ENCODE peak calls at places on chromosomes 6 and 20, in ten cellular contexts. One of them, this sample, is unnamed.

GRCh38 chr20:409697-410559 is 1.8 kb downstream of the RBCK1 start:
- DNase-seq in GF-D8: no peak
- DNase-seq in coronary artery: no peak
- DNase-seq in kidney epithelial cell: no peak
- DNase-seq in GM03348: no peak
- DNase-seq in iris pigment epithelial cell: no peak
- DNase-seq in tibial artery: peak; percentile 48
- DNase-seq in KBM-7: no peak
- DNase-seq in mammary epithelial cell: no peak
- DNase-seq in neuronal stem cell: no peak
- DNase-seq in this sample: peak; percentile 49

GRCh38 chr20:43916073-43916874 is 1.6 kb downstream of the TOX2 start:
- DNase-seq in GF-D8: no peak
- DNase-seq in coronary artery: no peak
- DNase-seq in kidney epithelial cell: no peak
- DNase-seq in GM03348: peak; percentile 54
- DNase-seq in iris pigment epithelial cell: peak; percentile 45
- DNase-seq in tibial artery: peak; percentile 60
- DNase-seq in KBM-7: no peak
- DNase-seq in mammary epithelial cell: no peak
- DNase-seq in neuronal stem cell: no peak
- DNase-seq in this sample: no peak

GRCh38 chr6:154891901-154892300 is 103.2 kb upstream of the TIAM2 start:
- DNase-seq in GF-D8: no peak
- DNase-seq in coronary artery: no peak
- DNase-seq in kidney epithelial cell: no peak
- DNase-seq in GM03348: no peak
- DNase-seq in iris pigment epithelial cell: no peak
- DNase-seq in tibial artery: no peak
- DNase-seq in KBM-7: no peak
- DNase-seq in mammary epithelial cell: no peak
- DNase-seq in neuronal stem cell: no peak
- DNase-seq in this sample: no peak

GRCh38 chr6:79601020-79601609 is 30.0 kb upstream of the SH3BGRL2 start:
- DNase-seq in GF-D8: no peak
- DNase-seq in coronary artery: no peak
- DNase-seq in kidney epithelial cell: peak; percentile 48
- DNase-seq in GM03348: no peak
- DNase-seq in iris pigment epithelial cell: peak; percentile 92
- DNase-seq in tibial artery: no peak
- DNase-seq in KBM-7: no peak
- DNase-seq in mammary epithelial cell: peak; percentile 65
- DNase-seq in neuronal stem cell: no peak
- DNase-seq in this sample: no peak

GRCh38 chr6:24796616-24797290 is 2.0 kb downstream of the ARMH2 start:
- DNase-seq in GF-D8: no peak
- DNase-seq in coronary artery: no peak
- DNase-seq in kidney epithelial cell: no peak
- DNase-seq in GM03348: no peak
- DNase-seq in iris pigment epithelial cell: no peak
- DNase-seq in tibial artery: no peak
- DNase-seq in KBM-7: no peak
- DNase-seq in mammary epithelial cell: peak; percentile 11
- DNase-seq in neuronal stem cell: no peak
- DNase-seq in this sample: no peak

GRCh38 chr6:129774697-129775447 is 64.9 kb upstream of the ARHGAP18 start:
- DNase-seq in GF-D8: peak; percentile 35
- DNase-seq in coronary artery: no peak
- DNase-seq in kidney epithelial cell: peak; percentile 35
- DNase-seq in GM03348: peak; percentile 89
- DNase-seq in iris pigment epithelial cell: peak; percentile 79
- DNase-seq in tibial artery: peak; percentile 82
- DNase-seq in KBM-7: peak; percentile 82
- DNase-seq in mammary epithelial cell: peak; percentile 53
- DNase-seq in neuronal stem cell: peak; percentile 78
- DNase-seq in this sample: peak; percentile 66

GRCh38 chr20:11544029-11544678 is 373.5 kb upstream of the BTBD3 start:
- DNase-seq in GF-D8: no peak
- DNase-seq in coronary artery: no peak
- DNase-seq in kidney epithelial cell: peak; percentile 16
- DNase-seq in GM03348: peak; percentile 70
- DNase-seq in iris pigment epithelial cell: peak; percentile 71
- DNase-seq in tibial artery: no peak
- DNase-seq in KBM-7: peak; percentile 63
- DNase-seq in mammary epithelial cell: peak; percentile 79
- DNase-seq in neuronal stem cell: peak; percentile 78
- DNase-seq in this sample: no peak

GRCh38 chr6:72363844-72364740 is 257.8 kb upstream of the KCNQ5 start:
- DNase-seq in GF-D8: no peak
- DNase-seq in coronary artery: no peak
- DNase-seq in kidney epithelial cell: peak; percentile 88
- DNase-seq in GM03348: peak; percentile 87
- DNase-seq in iris pigment epithelial cell: peak; percentile 80
- DNase-seq in tibial artery: no peak
- DNase-seq in KBM-7: no peak
- DNase-seq in mammary epithelial cell: peak; percentile 85
- DNase-seq in neuronal stem cell: no peak
- DNase-seq in this sample: no peak

GRCh38 chr6:8041933-8042583 is 22.1 kb downstream of the BLOC1S5 start:
- DNase-seq in GF-D8: no peak
- DNase-seq in coronary artery: no peak
- DNase-seq in kidney epithelial cell: no peak
- DNase-seq in GM03348: no peak
- DNase-seq in iris pigment epithelial cell: no peak
- DNase-seq in tibial artery: no peak
- DNase-seq in KBM-7: no peak
- DNase-seq in mammary epithelial cell: no peak
- DNase-seq in neuronal stem cell: no peak
- DNase-seq in this sample: no peak

GRCh38 chr6:6218246-6219085 is 102.0 kb downstream of the F13A1 start:
- DNase-seq in GF-D8: no peak
- DNase-seq in coronary artery: no peak
- DNase-seq in kidney epithelial cell: peak; percentile 4
- DNase-seq in GM03348: peak; percentile 13
- DNase-seq in iris pigment epithelial cell: peak; percentile 3
- DNase-seq in tibial artery: no peak
- DNase-seq in KBM-7: no peak
- DNase-seq in mammary epithelial cell: peak; percentile 8
- DNase-seq in neuronal stem cell: no peak
- DNase-seq in this sample: peak; percentile 18

GRCh38 chr20:14820771-14821170 is 483.4 kb upstream of the FLRT3 start:
- DNase-seq in GF-D8: no peak
- DNase-seq in coronary artery: no peak
- DNase-seq in kidney epithelial cell: no peak
- DNase-seq in GM03348: no peak
- DNase-seq in iris pigment epithelial cell: peak; percentile 24
- DNase-seq in tibial artery: no peak
- DNase-seq in KBM-7: no peak
- DNase-seq in mammary epithelial cell: peak; percentile 14
- DNase-seq in neuronal stem cell: no peak
- DNase-seq in this sample: no peak

GRCh38 chr6:69005194-69005593 is 370.1 kb downstream of the ADGRB3 start:
- DNase-seq in GF-D8: no peak
- DNase-seq in coronary artery: no peak
- DNase-seq in kidney epithelial cell: no peak
- DNase-seq in GM03348: no peak
- DNase-seq in iris pigment epithelial cell: peak; percentile 72
- DNase-seq in tibial artery: no peak
- DNase-seq in KBM-7: no peak
- DNase-seq in mammary epithelial cell: no peak
- DNase-seq in neuronal stem cell: no peak
- DNase-seq in this sample: no peak

GRCh38 chr20:40675599-40676221 is 13.3 kb downstream of the MAFB start:
- DNase-seq in GF-D8: no peak
- DNase-seq in coronary artery: no peak
- DNase-seq in kidney epithelial cell: no peak
- DNase-seq in GM03348: no peak
- DNase-seq in iris pigment epithelial cell: no peak
- DNase-seq in tibial artery: no peak
- DNase-seq in KBM-7: no peak
- DNase-seq in mammary epithelial cell: no peak
- DNase-seq in neuronal stem cell: no peak
- DNase-seq in this sample: no peak

GRCh38 chr20:32638848-32639247 is 34.9 kb downstream of the C20orf203 start:
- DNase-seq in GF-D8: no peak
- DNase-seq in coronary artery: no peak
- DNase-seq in kidney epithelial cell: no peak
- DNase-seq in GM03348: no peak
- DNase-seq in iris pigment epithelial cell: peak; percentile 7
- DNase-seq in tibial artery: no peak
- DNase-seq in KBM-7: no peak
- DNase-seq in mammary epithelial cell: peak; percentile 91
- DNase-seq in neuronal stem cell: no peak
- DNase-seq in this sample: no peak

GRCh38 chr6:159169193-159169555 is at the start of gene FNDC1:
- DNase-seq in GF-D8: no peak
- DNase-seq in coronary artery: no peak
- DNase-seq in kidney epithelial cell: no peak
- DNase-seq in GM03348: peak; percentile 93
- DNase-seq in iris pigment epithelial cell: no peak
- DNase-seq in tibial artery: no peak
- DNase-seq in KBM-7: peak; percentile 14
- DNase-seq in mammary epithelial cell: no peak
- DNase-seq in neuronal stem cell: peak; percentile 66
- DNase-seq in this sample: peak; percentile 55

GRCh38 chr6:37696841-37697735 is 595 bp downstream of the MDGA1 start:
- DNase-seq in GF-D8: no peak
- DNase-seq in coronary artery: no peak
- DNase-seq in kidney epithelial cell: no peak
- DNase-seq in GM03348: peak; percentile 69
- DNase-seq in iris pigment epithelial cell: peak; percentile 26
- DNase-seq in tibial artery: no peak
- DNase-seq in KBM-7: peak; percentile 39
- DNase-seq in mammary epithelial cell: peak; percentile 35
- DNase-seq in neuronal stem cell: no peak
- DNase-seq in this sample: peak; percentile 39